ENCODE peak calls at places on chromosomes 4 and X, in six cellular contexts. F is transverse colon, L is GM12892, K is K562, P is suprapubic skin, V is H1. A is an unnamed sample.

GRCh38 chrX:96004386-96004785 is 680.3 kb upstream of the DIAPH2 start:
- DNase-seq in L (no peak), P (no peak), K (no peak), F (no peak), V (no peak), A (no peak)

GRCh38 chr4:57040510-57040909 is 61.8 kb downstream of the POLR2B start:
- DNase-seq in P (no peak), K (no peak), V (no peak), F (no peak), L (no peak), A (no peak)

GRCh38 chr4:145234086-145234694 is 53.8 kb upstream of the OTUD4 start:
- DNase-seq in P (no peak), L (peak), F (peak), V (peak), K (peak), A (no peak)

GRCh38 chrX:78548012-78548411 is 111.1 kb downstream of the RTL3 start:
- DNase-seq in F (no peak), K (no peak), P (no peak), V (no peak), L (no peak), A (no peak)

GRCh38 chrX:136397001-136397400 is 90.7 kb upstream of the BRS3 start:
- DNase-seq in V (no peak), F (no peak), P (no peak), K (no peak), L (no peak), A (no peak)

GRCh38 chr4:57373971-57374370 is 263.8 kb upstream of the IGFBP7 start:
- DNase-seq in F (no peak), P (no peak), L (no peak), V (no peak), K (no peak), A (no peak)

GRCh38 chr4:163486321-163486720 is 8.2 kb upstream of the TMA16 start:
- DNase-seq in F (no peak), P (no peak), L (no peak), V (no peak), K (no peak), A (no peak)

GRCh38 chr4:101042847-101043246 is 304.5 kb downstream of the PPP3CA start:
- DNase-seq in V (no peak), F (no peak), P (no peak), K (no peak), L (no peak), A (no peak)

GRCh38 chr4:145098675-145099037 is 545 bp downstream of the ABCE1 start:
- DNase-seq in K (peak), L (peak), P (no peak), F (peak), V (no peak), A (peak)

GRCh38 chrX:23554304-23554703 is 113.0 kb upstream of the PRDX4 start:
- DNase-seq in V (no peak), P (no peak), F (no peak), L (no peak), K (peak), A (no peak)

GRCh38 chr4:105058177-105058812 is 88.4 kb upstream of the TET2 start:
- DNase-seq in F (no peak), K (peak), L (no peak), P (no peak), V (no peak), A (no peak)

GRCh38 chr4:78634011-78634664 is 82.6 kb downstream of the ANXA3 start:
- DNase-seq in L (no peak), K (no peak), F (no peak), V (no peak), P (no peak), A (peak)

GRCh38 chr4:176478076-176478475 is 158.3 kb downstream of the SPCS3 start:
- DNase-seq in L (no peak), P (no peak), V (no peak), F (no peak), K (no peak), A (no peak)

GRCh38 chr4:20889901-20890300 is 189.6 kb downstream of the PACRGL start:
- DNase-seq in V (no peak), F (no peak), L (no peak), K (no peak), P (no peak), A (no peak)

GRCh38 chrX:119266364-119266995 is 30.4 kb downstream of the PGRMC1 start:
- DNase-seq in K (peak), F (peak), P (no peak), L (no peak), V (no peak), A (no peak)

GRCh38 chr4:21628116-21628515 is 320.5 kb downstream of the KCNIP4 start:
- DNase-seq in V (no peak), L (no peak), F (no peak), P (no peak), K (no peak), A (no peak)

GRCh38 chr4:77917601-77918000 is 55.0 kb downstream of the MRPL1 start:
- DNase-seq in P (no peak), L (no peak), V (no peak), F (peak), K (no peak), A (no peak)

GRCh38 chr4:122826596-122827257 is at the start of gene FGF2:
- DNase-seq in L (peak), K (peak), V (peak), F (peak), P (peak), A (peak)

GRCh38 chr4:79249879-79250503 is 75.9 kb downstream of the NAA11 start:
- DNase-seq in F (no peak), K (no peak), V (no peak), P (no peak), L (no peak), A (peak)

GRCh38 chr4:128823025-128823661 is 13.6 kb downstream of the JADE1 start:
- DNase-seq in K (no peak), F (no peak), P (no peak), V (no peak), L (no peak), A (no peak)

DNA sequence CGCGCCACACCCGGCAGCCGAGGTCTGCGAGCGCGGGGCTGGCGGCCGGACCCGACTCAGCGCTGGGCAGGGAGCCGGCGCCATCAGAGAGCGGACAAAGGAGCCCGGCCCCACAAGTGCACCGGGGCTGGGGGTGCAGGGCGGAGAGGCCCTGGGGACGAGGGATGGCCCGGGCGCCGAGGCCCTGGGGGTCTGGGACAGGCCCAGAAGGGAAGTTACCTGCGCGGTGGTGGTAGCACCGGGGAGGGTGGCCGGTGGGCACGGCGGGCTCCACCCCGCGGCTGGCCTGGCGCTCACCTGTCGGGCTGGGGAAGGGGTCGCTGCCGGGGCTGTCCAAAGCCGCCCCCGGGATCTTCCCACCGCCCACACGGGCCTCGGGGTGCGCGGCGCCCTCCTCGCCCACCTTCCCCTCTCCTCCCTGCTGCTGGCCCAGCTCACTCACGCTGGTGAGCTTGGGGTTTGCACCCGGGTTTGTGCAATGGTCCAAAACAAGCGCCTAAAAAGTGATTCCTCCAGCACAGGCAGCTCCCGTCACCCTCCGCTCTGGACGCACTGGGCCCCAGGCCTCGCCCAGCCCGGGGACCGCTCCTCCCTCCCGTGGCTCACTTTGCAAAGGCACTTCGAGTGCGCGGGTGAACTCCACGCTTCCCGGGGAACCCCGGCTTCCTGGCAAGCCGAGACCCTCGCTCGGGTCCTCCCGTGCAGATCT is at the start of gene CTPS2:
- DNase-seq in F (peak), V (no peak), P (peak), L (peak), K (peak), A (peak)
- TF ChIP-seq POLR2AphosphoS5 in F (peak), V (peak), P (no peak), L (peak), K (peak), A (peak)

GRCh38 chrX:30576881-30577280 is 685 bp downstream of the TASL start:
- DNase-seq in K (no peak), V (no peak), F (no peak), L (no peak), P (no peak), A (no peak)

GRCh38 chrX:30572678-30573077 is 4.9 kb downstream of the TASL start:
- DNase-seq in L (no peak), V (no peak), P (no peak), F (no peak), K (no peak), A (no peak)

GRCh38 chrX:30580641-30581040 is 3.1 kb upstream of the TASL start:
- DNase-seq in L (no peak), V (no peak), P (no peak), K (no peak), F (no peak), A (no peak)

GRCh38 chrX:30573125-30573524 is 4.4 kb downstream of the TASL start:
- DNase-seq in F (no peak), V (no peak), K (no peak), P (no peak), L (no peak), A (no peak)

GRCh38 chrX:30577362-30577961 is at the start of gene TASL:
- DNase-seq in F (peak), V (no peak), P (no peak), K (no peak), L (peak), A (no peak)
- TF ChIP-seq POLR2AphosphoS5 in F (no peak), V (no peak), P (no peak), K (no peak), L (peak), A (no peak)

DNA sequence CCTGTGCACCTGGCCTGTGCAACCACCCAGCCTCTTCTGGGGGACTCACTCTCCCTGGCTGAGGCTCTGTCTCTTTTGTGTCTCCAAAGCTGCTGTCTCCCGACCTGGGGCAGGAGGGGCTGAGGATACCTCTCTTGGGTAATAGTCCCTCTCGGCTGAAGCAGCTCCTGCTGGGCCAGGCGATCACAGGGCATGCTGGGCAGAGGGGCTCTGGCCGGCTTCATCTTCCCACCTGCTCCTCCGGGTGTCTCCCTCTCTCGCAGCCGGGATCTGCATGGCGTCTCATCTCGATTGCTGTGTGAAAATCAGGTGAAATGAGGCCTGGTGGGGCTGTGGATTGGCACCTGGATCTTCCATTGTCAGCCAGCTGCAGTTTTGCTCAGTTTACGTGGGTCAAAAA is 53.2 kb downstream of the MGST2 start:
- DNase-seq in F (no peak), V (no peak), P (no peak), K (no peak), L (no peak), A (no peak)
- TF ChIP-seq POLR2AphosphoS5 in F (no peak), V (no peak), P (no peak), K (no peak), L (no peak), A (no peak)

DNA sequence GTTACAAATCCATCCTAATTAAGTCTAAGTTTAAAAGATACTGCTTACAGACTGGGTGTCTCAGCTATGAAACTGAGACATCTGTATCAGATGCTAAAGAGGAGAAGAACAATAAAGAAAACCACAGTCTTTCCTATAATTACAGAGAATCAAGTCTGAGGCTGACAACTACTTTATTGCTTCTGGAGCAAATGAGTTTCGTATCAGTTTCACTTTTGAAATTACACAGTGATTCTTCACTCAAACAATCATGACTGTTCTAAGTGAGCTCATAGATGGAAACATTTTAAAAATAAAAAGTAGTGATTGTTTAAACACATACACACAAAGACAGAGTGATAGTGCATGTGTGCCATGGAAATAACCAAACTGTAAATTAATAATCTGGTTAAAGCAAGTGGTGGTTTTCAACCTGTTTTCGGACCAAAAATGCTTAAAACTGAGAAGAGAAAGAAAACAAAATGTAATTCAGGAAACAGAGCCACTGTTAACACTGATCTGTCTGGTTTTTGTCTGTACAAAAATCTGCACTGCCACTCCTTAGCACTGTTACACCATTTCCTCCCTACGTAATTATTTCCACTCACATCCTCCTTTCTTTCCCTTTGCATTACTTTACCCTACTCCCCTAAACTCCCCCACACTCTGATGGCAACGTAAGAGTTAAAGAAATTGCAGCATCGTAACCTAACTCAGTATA is 12.5 kb downstream of the RFC1 start:
- DNase-seq in K (no peak), P (no peak), V (no peak), F (no peak), L (peak), A (no peak)
- TF ChIP-seq POLR2AphosphoS5 in K (no peak), P (no peak), V (no peak), F (peak), L (no peak), A (no peak)

GRCh38 chr4:8155048-8155447 is 3.6 kb downstream of the ABLIM2 start:
- DNase-seq in V (no peak), F (no peak), K (no peak), P (no peak), L (no peak), A (no peak)

GRCh38 chr4:8157944-8158709 is 486 bp downstream of the ABLIM2 start:
- DNase-seq in K (no peak), F (peak), P (no peak), L (no peak), V (no peak), A (no peak)

GRCh38 chr4:8157496-8157895 is 1.1 kb downstream of the ABLIM2 start:
- DNase-seq in F (no peak), L (no peak), P (no peak), V (no peak), K (no peak), A (no peak)

GRCh38 chr4:8155660-8156421 is 2.8 kb downstream of the ABLIM2 start:
- DNase-seq in K (no peak), L (no peak), P (no peak), F (no peak), V (no peak), A (no peak)

GRCh38 chr4:8156617-8157016 is 2.0 kb downstream of the ABLIM2 start:
- DNase-seq in L (no peak), F (no peak), V (no peak), K (no peak), P (no peak), A (no peak)
- TF ChIP-seq POLR2AphosphoS5 in L (no peak), F (no peak), V (no peak), K (no peak), P (no peak), A (no peak)

DNA sequence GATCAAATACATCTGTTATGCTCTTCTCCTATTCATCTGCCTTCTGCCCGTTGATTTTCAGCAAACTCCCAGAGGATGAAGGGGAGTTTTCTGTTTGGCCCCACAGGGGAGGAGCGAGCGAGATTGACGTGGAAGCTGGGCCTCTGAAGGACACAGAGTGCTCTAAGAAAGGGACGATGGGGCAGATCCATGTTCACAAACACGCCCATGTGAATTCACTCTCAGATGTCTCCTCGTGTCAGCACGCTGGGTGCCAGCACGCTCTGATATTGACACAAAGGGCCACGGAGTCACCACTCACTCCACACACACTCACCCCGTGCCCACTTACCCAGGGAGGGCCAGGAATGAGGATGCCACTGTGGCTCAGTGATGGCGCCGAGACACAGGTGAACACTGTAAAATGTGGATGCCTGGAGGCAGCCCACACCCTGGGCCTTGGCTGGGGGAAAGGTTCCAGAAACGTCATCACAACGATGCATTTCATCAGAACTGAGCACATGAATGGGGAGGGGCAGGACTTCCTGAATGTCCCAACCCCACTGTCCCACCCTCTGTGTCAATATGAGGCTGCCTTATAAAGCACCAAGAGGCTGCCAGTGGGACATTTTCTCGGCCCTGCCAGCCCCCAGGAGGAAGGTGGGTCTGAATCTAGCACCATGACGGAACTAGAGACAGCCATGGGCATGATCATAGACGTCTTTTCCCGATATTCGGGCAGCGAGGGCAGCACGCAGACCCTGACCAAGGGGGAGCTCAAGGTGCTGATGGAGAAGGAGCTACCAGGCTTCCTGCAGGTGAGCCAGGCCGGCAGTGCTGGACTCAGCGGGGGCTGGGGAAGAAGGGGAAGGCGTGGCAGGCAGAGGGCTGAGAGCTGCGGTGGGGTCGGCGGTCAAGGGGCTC is at the start of gene S100P:
- DNase-seq in K (no peak), L (no peak), F (peak), V (no peak), P (no peak), A (no peak)
- TF ChIP-seq POLR2AphosphoS5 in K (no peak), L (no peak), F (no peak), V (no peak), P (no peak), A (no peak)

DNA sequence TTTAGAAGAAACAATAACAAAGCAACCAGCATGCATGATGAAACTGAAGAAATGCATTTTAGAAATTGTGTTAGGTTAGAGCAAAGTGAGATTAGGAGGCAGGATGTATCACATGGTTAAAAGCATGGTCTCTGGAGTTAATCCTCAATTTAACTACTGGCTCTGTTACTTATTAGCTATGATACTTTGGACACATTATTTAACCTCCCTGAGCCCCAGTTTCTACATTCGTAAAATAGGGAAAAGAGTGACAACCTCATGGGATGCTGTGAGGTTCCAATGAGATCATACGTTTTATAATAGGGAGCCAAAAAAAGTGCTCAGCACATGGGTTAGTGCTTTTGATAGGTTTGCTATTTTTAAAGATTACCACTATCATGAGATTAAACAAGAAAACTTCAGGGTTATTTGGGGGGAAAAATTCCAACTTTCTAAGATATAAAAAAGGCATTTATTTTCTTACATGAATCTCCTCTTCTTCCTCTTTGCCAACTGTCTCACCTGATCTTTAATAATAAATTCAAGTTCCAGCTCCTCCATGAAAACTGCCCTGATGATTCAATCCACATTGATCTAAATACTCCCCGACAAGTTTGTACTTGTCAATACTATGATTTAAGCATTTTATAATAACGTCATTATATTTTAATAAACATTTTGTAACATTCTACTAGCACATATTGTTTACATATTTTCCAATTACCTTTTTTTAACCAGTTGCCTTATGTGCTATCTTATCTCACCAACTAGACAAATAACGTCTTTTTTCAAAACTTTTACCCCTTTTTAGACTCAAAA is 4.6 kb downstream of the SEC31A start:
- DNase-seq in K (no peak), P (no peak), F (no peak), L (no peak), V (no peak), A (no peak)
- TF ChIP-seq POLR2AphosphoS5 in K (no peak), P (no peak), F (no peak), L (no peak), V (no peak), A (no peak)